ENCODE peak calls at places on chromosomes 12 and 14, in seven cellular contexts. Z, O, Q, G, C, T and W are unnamed samples.

GRCh38 chr12:53506881-53507719 is at the start of gene NPFF:
- DNase-seq in C (no peak), T (no peak), Q (no peak), G (no peak), O (no peak), Z (no peak), W (no peak)

GRCh38 chr12:52796429-52796794 is 495 bp upstream of the KRT3 start:
- DNase-seq in Z (no peak), G (no peak), T (no peak), Q (no peak), O (no peak), C (no peak), W (no peak)

GRCh38 chr14:52073251-52073650 is 4.4 kb upstream of the NID2 start:
- DNase-seq in T (no peak), G (no peak), Z (peak; percentile 73), O (no peak), C (no peak), Q (no peak), W (no peak)

GRCh38 chr12:53078425-53079225 is 565 bp downstream of the SPRYD3 start:
- DNase-seq in O (no peak), Q (no peak), G (no peak), C (no peak), T (no peak), Z (no peak), W (no peak)

GRCh38 chr12:122730215-122731014 is at the start of gene HCAR1:
- DNase-seq in O (no peak), T (no peak), Z (peak; percentile 57), Q (no peak), G (peak; percentile 55), C (no peak), W (no peak)

GRCh38 chr12:51827925-51828818 is 20.3 kb downstream of the FIGNL2 start:
- DNase-seq in O (no peak), C (no peak), G (peak; percentile 33), Q (no peak), Z (peak; percentile 16), T (no peak), W (no peak)

GRCh38 chr12:2397356-2398045 is 344.7 kb downstream of the CACNA1C start:
- DNase-seq in Z (no peak), C (no peak), O (no peak), T (no peak), Q (peak; percentile 42), G (no peak), W (no peak)

GRCh38 chr14:84482256-84483071 is 1047.5 kb upstream of the FLRT2 start:
- DNase-seq in Z (peak; percentile 39), G (peak; percentile 76), C (no peak), Q (no peak), T (no peak), O (no peak), W (no peak)

GRCh38 chr12:95557625-95558024 is 6.3 kb upstream of the USP44 start:
- DNase-seq in Q (no peak), G (no peak), Z (no peak), T (no peak), C (no peak), O (no peak), W (no peak)

GRCh38 chr12:6310771-6311610 is 509 bp downstream of the PLEKHG6 start:
- DNase-seq in O (no peak), C (no peak), G (no peak), T (no peak), Z (no peak), Q (no peak), W (no peak)

DNA sequence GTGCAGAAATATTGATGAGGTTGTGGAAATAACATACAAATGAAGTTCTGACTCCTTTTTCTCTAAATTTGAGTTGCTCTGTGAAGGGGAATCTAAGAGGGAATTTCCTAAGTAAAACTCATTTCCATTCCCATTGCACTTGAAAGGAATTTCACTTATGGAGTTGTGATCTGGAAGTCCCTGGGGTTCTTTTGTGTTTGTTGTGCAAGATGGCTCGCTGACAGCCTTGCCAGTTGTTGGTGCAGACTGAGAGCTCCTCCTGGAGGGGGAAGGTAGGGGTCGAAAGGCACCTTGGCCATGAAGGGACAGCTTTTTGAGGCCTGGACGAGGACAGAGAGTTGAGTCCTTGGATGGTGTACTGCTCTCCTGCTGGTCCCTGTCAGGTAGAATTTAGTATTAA is 72.0 kb downstream of the C12orf56 start:
- DNase-seq in G (peak; percentile 3), C (no peak), Q (no peak), O (no peak), Z (peak; percentile 10), T (no peak), W (peak; percentile 21)
- TF ChIP-seq CTCF in G (no peak), C (no peak), Q (no peak), O (no peak), Z (no peak), T (no peak), W (no peak)

GRCh38 chr14:32407170-32407569 is 78.1 kb downstream of the AKAP6 start:
- DNase-seq in O (no peak), T (no peak), G (no peak), C (no peak), Q (no peak), Z (no peak), W (no peak)

GRCh38 chr14:32403688-32404087 is 74.6 kb downstream of the AKAP6 start:
- DNase-seq in O (no peak), C (no peak), G (peak; percentile 57), T (no peak), Z (no peak), Q (no peak), W (no peak)

GRCh38 chr14:32408018-32408417 is 78.9 kb downstream of the AKAP6 start:
- DNase-seq in G (no peak), O (peak; percentile 27), Z (no peak), T (peak; percentile 7), Q (peak; percentile 76), C (peak; percentile 61), W (no peak)

GRCh38 chr14:32404784-32405573 is 75.9 kb downstream of the AKAP6 start:
- DNase-seq in C (no peak), Q (no peak), Z (no peak), G (no peak), T (no peak), O (no peak), W (no peak)

GRCh38 chr14:32405856-32406255 is 76.8 kb downstream of the AKAP6 start:
- DNase-seq in Z (no peak), Q (no peak), C (no peak), O (no peak), T (no peak), G (no peak), W (no peak)
- TF ChIP-seq CTCF in Z (no peak), Q (no peak), C (no peak), O (no peak), T (no peak), G (no peak), W (no peak)

GRCh38 chr12:4767181-4767580 is 47.0 kb downstream of the GALNT8 start:
- DNase-seq in T (no peak), Q (no peak), C (no peak), O (no peak), Z (no peak), G (no peak), W (no peak)

GRCh38 chr12:4769073-4769472 is 48.9 kb downstream of the GALNT8 start:
- DNase-seq in G (no peak), Z (no peak), Q (no peak), O (no peak), T (no peak), C (no peak), W (no peak)

GRCh38 chr12:4766445-4766844 is 46.2 kb downstream of the GALNT8 start:
- DNase-seq in Q (no peak), C (no peak), O (no peak), T (no peak), G (no peak), Z (no peak), W (no peak)

GRCh38 chr12:4762773-4763172 is 42.6 kb downstream of the GALNT8 start:
- DNase-seq in T (no peak), C (no peak), Q (no peak), O (no peak), Z (no peak), G (no peak), W (no peak)

DNA sequence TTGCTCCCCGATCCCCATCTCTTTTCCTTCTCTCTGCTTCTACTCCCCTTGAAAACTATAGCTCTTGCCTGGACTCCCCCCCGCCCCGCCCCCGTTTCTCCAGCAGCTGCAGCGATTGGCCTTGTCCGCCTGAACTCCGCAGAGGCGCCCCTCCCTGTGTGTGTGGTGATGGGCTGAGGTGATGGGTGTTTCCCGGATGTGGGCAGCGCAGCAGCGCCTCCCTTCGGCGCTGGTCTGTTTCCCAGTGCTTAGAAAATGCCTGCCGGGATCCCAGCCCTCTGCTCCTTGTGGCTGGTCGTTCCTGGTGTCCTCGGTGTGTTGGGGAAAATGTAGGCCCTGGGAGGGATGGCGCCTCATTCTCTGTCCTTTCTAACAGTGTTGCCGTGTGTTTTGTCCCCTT is 43.3 kb downstream of the GALNT8 start:
- DNase-seq in Q (no peak), T (no peak), Z (no peak), G (no peak), O (no peak), C (no peak), W (no peak)
- TF ChIP-seq CTCF in Q (no peak), T (no peak), Z (peak; percentile 10), G (no peak), O (no peak), C (no peak), W (no peak)

GRCh38 chr14:104331871-104332605 is 193.7 kb downstream of the KIF26A start:
- DNase-seq in Q (peak; percentile 19), C (peak; percentile 22), T (no peak), O (no peak), G (no peak), Z (no peak), W (no peak)
- TF ChIP-seq CTCF in Q (no peak), C (peak; percentile 36), T (no peak), O (no peak), G (no peak), Z (no peak), W (no peak)

DNA sequence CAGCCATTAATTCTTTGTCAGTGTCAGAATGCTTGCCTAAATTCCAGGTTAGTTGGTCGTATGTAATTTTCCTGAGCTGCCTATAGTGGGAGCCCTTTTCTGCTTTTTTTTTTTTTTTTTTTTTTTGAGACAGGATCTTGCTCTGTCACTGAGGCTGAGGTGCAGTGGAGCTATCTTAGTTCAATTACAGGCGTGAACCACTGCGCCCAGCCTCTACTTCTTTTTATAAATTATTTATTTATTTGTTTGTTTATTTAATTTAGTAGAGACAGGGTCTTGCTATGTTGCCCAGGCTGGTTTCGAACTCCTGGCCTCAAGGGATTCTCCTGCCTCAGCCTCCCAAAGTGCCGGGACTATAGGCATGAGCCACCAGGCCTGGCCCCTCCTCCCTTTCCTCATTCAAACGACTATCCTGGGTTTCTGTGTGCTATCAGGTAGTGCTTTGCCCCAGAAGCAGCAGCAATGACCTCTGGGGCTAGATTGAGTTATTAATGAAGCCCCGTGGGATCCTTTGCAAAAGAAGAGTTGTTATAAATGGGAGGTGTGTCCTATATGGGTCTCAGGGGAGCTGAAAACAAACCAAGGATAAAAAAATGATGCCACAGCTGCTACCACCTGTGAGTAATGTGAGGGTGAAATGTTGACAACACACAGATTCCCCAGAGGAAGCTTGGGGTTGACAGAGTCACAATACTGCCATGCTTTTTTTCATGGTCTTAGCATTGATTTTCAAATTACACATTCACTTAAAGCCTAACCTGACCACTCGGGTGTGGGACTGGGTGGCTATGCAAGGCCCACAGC is 34.6 kb upstream of the NFKBIA start:
- DNase-seq in T (no peak), G (no peak), Q (no peak), O (no peak), C (no peak), Z (no peak), W (peak; percentile 17)
- TF ChIP-seq CTCF in T (no peak), G (peak; percentile 60), Q (no peak), O (no peak), C (peak; percentile 71), Z (peak; percentile 61), W (peak; percentile 43)